ENCODE peak calls at places on chromosomes 11 and 22, in nine cellular contexts. One of them, this sample, is unnamed.

GRCh38 chr11:64877390-64878222 is 815 bp downstream of the EHD1 start:
- DNase-seq in upper lobe of right lung: no peak
- DNase-seq in fibroblast of lung: no peak
- DNase-seq in K562: no peak
- DNase-seq in esophagus squamous epithelium: no peak
- DNase-seq in SK-N-SH: peak; percentile 67
- DNase-seq in testis: no peak
- DNase-seq in hepatocyte: no peak
- DNase-seq in cardiac muscle cell: no peak
- DNase-seq in this sample: no peak

GRCh38 chr22:20438678-20439492 is 1.3 kb upstream of the SCARF2 start:
- DNase-seq in testis: no peak
- DNase-seq in SK-N-SH: peak; percentile 76
- DNase-seq in K562: peak; percentile 86
- DNase-seq in cardiac muscle cell: peak; percentile 43
- DNase-seq in fibroblast of lung: no peak
- DNase-seq in esophagus squamous epithelium: no peak
- DNase-seq in upper lobe of right lung: peak; percentile 64
- DNase-seq in hepatocyte: no peak
- DNase-seq in this sample: peak; percentile 9

GRCh38 chr11:126345759-126346585 is 9.5 kb upstream of the ST3GAL4 start:
- DNase-seq in fibroblast of lung: peak; percentile 63
- DNase-seq in esophagus squamous epithelium: no peak
- DNase-seq in K562: peak; percentile 88
- DNase-seq in hepatocyte: peak; percentile 76
- DNase-seq in SK-N-SH: no peak
- DNase-seq in upper lobe of right lung: no peak
- DNase-seq in cardiac muscle cell: no peak
- DNase-seq in testis: peak; percentile 88
- DNase-seq in this sample: peak; percentile 78

GRCh38 chr11:67347964-67348749 is 5.2 kb downstream of the POLD4 start:
- DNase-seq in testis: no peak
- DNase-seq in K562: peak; percentile 40
- DNase-seq in fibroblast of lung: peak; percentile 40
- DNase-seq in cardiac muscle cell: no peak
- DNase-seq in upper lobe of right lung: no peak
- DNase-seq in esophagus squamous epithelium: no peak
- DNase-seq in hepatocyte: peak; percentile 55
- DNase-seq in SK-N-SH: peak; percentile 57
- DNase-seq in this sample: no peak

GRCh38 chr11:65817312-65817814 is 16.4 kb upstream of the SNX32 start:
- DNase-seq in cardiac muscle cell: no peak
- DNase-seq in hepatocyte: peak; percentile 48
- DNase-seq in fibroblast of lung: peak; percentile 20
- DNase-seq in testis: no peak
- DNase-seq in esophagus squamous epithelium: no peak
- DNase-seq in K562: no peak
- DNase-seq in SK-N-SH: no peak
- DNase-seq in upper lobe of right lung: no peak
- DNase-seq in this sample: no peak

GRCh38 chr11:12164061-12165014 is 53.9 kb downstream of the MICAL2 start:
- DNase-seq in esophagus squamous epithelium: no peak
- DNase-seq in SK-N-SH: no peak
- DNase-seq in hepatocyte: peak; percentile 48
- DNase-seq in K562: no peak
- DNase-seq in upper lobe of right lung: peak; percentile 13
- DNase-seq in fibroblast of lung: peak; percentile 76
- DNase-seq in cardiac muscle cell: no peak
- DNase-seq in testis: peak; percentile 71
- DNase-seq in this sample: no peak

GRCh38 chr22:49201046-49201970 is 626.4 kb downstream of the BRD1 start:
- DNase-seq in hepatocyte: no peak
- DNase-seq in fibroblast of lung: no peak
- DNase-seq in esophagus squamous epithelium: no peak
- DNase-seq in cardiac muscle cell: no peak
- DNase-seq in upper lobe of right lung: peak; percentile 32
- DNase-seq in K562: no peak
- DNase-seq in testis: no peak
- DNase-seq in SK-N-SH: no peak
- DNase-seq in this sample: no peak

GRCh38 chr22:20424937-20425587 is 12.6 kb downstream of the SCARF2 start:
- DNase-seq in esophagus squamous epithelium: no peak
- DNase-seq in testis: peak; percentile 84
- DNase-seq in fibroblast of lung: no peak
- DNase-seq in cardiac muscle cell: no peak
- DNase-seq in SK-N-SH: peak; percentile 75
- DNase-seq in K562: peak; percentile 70
- DNase-seq in upper lobe of right lung: peak; percentile 62
- DNase-seq in hepatocyte: peak; percentile 7
- DNase-seq in this sample: no peak

GRCh38 chr11:86440305-86440716 is 65.6 kb downstream of the CCDC81 start:
- DNase-seq in fibroblast of lung: peak; percentile 72
- DNase-seq in testis: peak; percentile 36
- DNase-seq in K562: no peak
- DNase-seq in cardiac muscle cell: no peak
- DNase-seq in esophagus squamous epithelium: no peak
- DNase-seq in upper lobe of right lung: no peak
- DNase-seq in SK-N-SH: no peak
- DNase-seq in hepatocyte: no peak
- DNase-seq in this sample: no peak

GRCh38 chr11:30128269-30128932 is 102.4 kb upstream of the FSHB start:
- DNase-seq in cardiac muscle cell: peak; percentile 56
- DNase-seq in fibroblast of lung: peak; percentile 27
- DNase-seq in esophagus squamous epithelium: no peak
- DNase-seq in hepatocyte: peak; percentile 59
- DNase-seq in testis: peak; percentile 21
- DNase-seq in K562: peak; percentile 9
- DNase-seq in SK-N-SH: peak; percentile 20
- DNase-seq in upper lobe of right lung: no peak
- DNase-seq in this sample: no peak

GRCh38 chr11:6604081-6604626 is 580 bp downstream of the ILK start:
- DNase-seq in cardiac muscle cell: peak; percentile 82
- DNase-seq in K562: peak; percentile 76
- DNase-seq in hepatocyte: peak; percentile 79
- DNase-seq in upper lobe of right lung: no peak
- DNase-seq in SK-N-SH: peak; percentile 73
- DNase-seq in fibroblast of lung: peak; percentile 73
- DNase-seq in esophagus squamous epithelium: no peak
- DNase-seq in testis: peak; percentile 72
- DNase-seq in this sample: peak; percentile 50

GRCh38 chr11:57638005-57638760 is 11.5 kb downstream of the YPEL4 start:
- DNase-seq in fibroblast of lung: peak; percentile 84
- DNase-seq in cardiac muscle cell: peak; percentile 96
- DNase-seq in hepatocyte: peak; percentile 90
- DNase-seq in testis: peak; percentile 83
- DNase-seq in K562: no peak
- DNase-seq in SK-N-SH: peak; percentile 98
- DNase-seq in esophagus squamous epithelium: no peak
- DNase-seq in upper lobe of right lung: peak; percentile 80
- DNase-seq in this sample: peak; percentile 63

GRCh38 chr22:21707677-21708076 is 27.9 kb downstream of the YPEL1 start:
- DNase-seq in hepatocyte: no peak
- DNase-seq in cardiac muscle cell: no peak
- DNase-seq in upper lobe of right lung: no peak
- DNase-seq in esophagus squamous epithelium: no peak
- DNase-seq in K562: no peak
- DNase-seq in testis: no peak
- DNase-seq in SK-N-SH: peak; percentile 54
- DNase-seq in fibroblast of lung: peak; percentile 11
- DNase-seq in this sample: no peak

GRCh38 chr11:105333153-105333552 is 193.6 kb upstream of the CARD18 start:
- DNase-seq in K562: no peak
- DNase-seq in SK-N-SH: no peak
- DNase-seq in hepatocyte: no peak
- DNase-seq in upper lobe of right lung: no peak
- DNase-seq in esophagus squamous epithelium: no peak
- DNase-seq in testis: no peak
- DNase-seq in cardiac muscle cell: no peak
- DNase-seq in fibroblast of lung: no peak
- DNase-seq in this sample: no peak

GRCh38 chr11:118417801-118418200 is 16.4 kb downstream of the ATP5MG start:
- DNase-seq in SK-N-SH: no peak
- DNase-seq in K562: no peak
- DNase-seq in esophagus squamous epithelium: no peak
- DNase-seq in testis: no peak
- DNase-seq in hepatocyte: no peak
- DNase-seq in cardiac muscle cell: no peak
- DNase-seq in fibroblast of lung: no peak
- DNase-seq in upper lobe of right lung: no peak
- DNase-seq in this sample: no peak

GRCh38 chr22:22681221-22681739 is 36.9 kb downstream of the GGTLC2 start:
- DNase-seq in SK-N-SH: no peak
- DNase-seq in esophagus squamous epithelium: no peak
- DNase-seq in K562: peak; percentile 74
- DNase-seq in fibroblast of lung: peak; percentile 42
- DNase-seq in upper lobe of right lung: no peak
- DNase-seq in cardiac muscle cell: no peak
- DNase-seq in hepatocyte: peak; percentile 75
- DNase-seq in testis: no peak
- DNase-seq in this sample: no peak

GRCh38 chr11:119623682-119624081 is 105.3 kb downstream of the NECTIN1 start:
- DNase-seq in cardiac muscle cell: no peak
- DNase-seq in SK-N-SH: no peak
- DNase-seq in K562: no peak
- DNase-seq in testis: no peak
- DNase-seq in fibroblast of lung: no peak
- DNase-seq in hepatocyte: no peak
- DNase-seq in esophagus squamous epithelium: no peak
- DNase-seq in upper lobe of right lung: no peak
- DNase-seq in this sample: no peak

GRCh38 chr22:46092646-46093410 is 57.5 kb upstream of the PPARA start:
- DNase-seq in K562: no peak
- DNase-seq in upper lobe of right lung: no peak
- DNase-seq in testis: no peak
- DNase-seq in SK-N-SH: no peak
- DNase-seq in esophagus squamous epithelium: no peak
- DNase-seq in fibroblast of lung: no peak
- DNase-seq in cardiac muscle cell: no peak
- DNase-seq in hepatocyte: no peak
- DNase-seq in this sample: no peak

GRCh38 chr11:33734441-33735165 is 1.6 kb downstream of the CD59 start:
- DNase-seq in fibroblast of lung: peak; percentile 65
- DNase-seq in cardiac muscle cell: no peak
- DNase-seq in testis: peak; percentile 37
- DNase-seq in K562: no peak
- DNase-seq in hepatocyte: peak; percentile 25
- DNase-seq in SK-N-SH: no peak
- DNase-seq in esophagus squamous epithelium: no peak
- DNase-seq in upper lobe of right lung: peak; percentile 68
- DNase-seq in this sample: no peak

GRCh38 chr22:17598318-17598717 is 30.2 kb downstream of the ATP6V1E1 start:
- DNase-seq in testis: no peak
- DNase-seq in hepatocyte: no peak
- DNase-seq in upper lobe of right lung: no peak
- DNase-seq in fibroblast of lung: no peak
- DNase-seq in cardiac muscle cell: no peak
- DNase-seq in esophagus squamous epithelium: no peak
- DNase-seq in K562: no peak
- DNase-seq in SK-N-SH: no peak
- DNase-seq in this sample: no peak
- H3K36me3 ChIP-seq in testis: no peaks in the 10 kb centered on the region
- H3K36me3 ChIP-seq in hepatocyte: no peaks in the 10 kb centered on the region
- H3K36me3 ChIP-seq in upper lobe of right lung: peaks cover 84% of the 10 kb centered on the region
- H3K36me3 ChIP-seq in fibroblast of lung: peaks cover 23% of the 10 kb centered on the region
- H3K36me3 ChIP-seq in cardiac muscle cell: peaks cover 46% of the 10 kb centered on the region
- H3K36me3 ChIP-seq in esophagus squamous epithelium: peaks cover 35% of the 10 kb centered on the region
- H3K36me3 ChIP-seq in K562: peaks cover 77% of the 10 kb centered on the region
- H3K36me3 ChIP-seq in SK-N-SH: peaks cover 59% of the 10 kb centered on the region
- H3K36me3 ChIP-seq in this sample: peaks cover 53% of the 10 kb centered on the region

GRCh38 chr11:60482361-60482760 is 10.2 kb upstream of the MS4A12 start:
- DNase-seq in hepatocyte: no peak
- DNase-seq in fibroblast of lung: no peak
- DNase-seq in K562: no peak
- DNase-seq in SK-N-SH: no peak
- DNase-seq in testis: no peak
- DNase-seq in upper lobe of right lung: no peak
- DNase-seq in esophagus squamous epithelium: no peak
- DNase-seq in cardiac muscle cell: no peak
- DNase-seq in this sample: no peak

GRCh38 chr11:60485987-60486386 is 6.6 kb upstream of the MS4A12 start:
- DNase-seq in K562: peak; percentile 60
- DNase-seq in SK-N-SH: peak; percentile 39
- DNase-seq in fibroblast of lung: no peak
- DNase-seq in upper lobe of right lung: no peak
- DNase-seq in cardiac muscle cell: peak; percentile 7
- DNase-seq in esophagus squamous epithelium: no peak
- DNase-seq in testis: no peak
- DNase-seq in hepatocyte: peak; percentile 51
- DNase-seq in this sample: no peak
- TF ChIP-seq CTCF in K562: peak; percentile 99
- TF ChIP-seq CTCF in SK-N-SH: peak; percentile 50
- TF ChIP-seq CTCF in fibroblast of lung: no peak
- TF ChIP-seq CTCF in upper lobe of right lung: peak; percentile 40
- TF ChIP-seq CTCF in cardiac muscle cell: no peak
- TF ChIP-seq CTCF in esophagus squamous epithelium: no peak
- TF ChIP-seq CTCF in testis: no peak
- TF ChIP-seq CTCF in hepatocyte: peak; percentile 44
- TF ChIP-seq CTCF in this sample: no peak

DNA sequence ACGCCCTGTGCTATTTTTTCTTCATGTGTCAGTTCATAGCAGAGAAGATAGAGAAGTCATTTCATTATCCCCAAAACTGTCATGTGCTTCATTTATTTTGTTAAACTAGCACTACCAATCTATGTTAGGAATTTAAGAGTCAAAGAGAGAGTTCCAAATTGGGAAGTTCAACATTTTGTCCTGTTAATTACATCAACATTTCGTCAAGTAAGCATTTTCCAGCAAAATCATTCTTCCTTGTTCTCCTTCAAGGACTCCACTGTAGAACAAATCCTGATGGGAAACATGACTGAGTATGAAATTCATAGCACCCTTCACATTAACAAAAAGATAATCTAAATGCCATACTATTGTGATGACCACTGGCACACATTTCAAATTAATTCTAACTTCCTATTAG is 59.1 kb downstream of the PACSIN2 start:
- DNase-seq in cardiac muscle cell: no peak
- DNase-seq in fibroblast of lung: no peak
- DNase-seq in testis: no peak
- DNase-seq in K562: no peak
- DNase-seq in esophagus squamous epithelium: no peak
- DNase-seq in SK-N-SH: no peak
- DNase-seq in upper lobe of right lung: no peak
- DNase-seq in hepatocyte: no peak
- DNase-seq in this sample: no peak
- H3K4me1 ChIP-seq in cardiac muscle cell: peaks cover 45% of the 10 kb centered on the region
- H3K4me1 ChIP-seq in fibroblast of lung: peaks cover 9% of the 10 kb centered on the region
- H3K4me1 ChIP-seq in testis: peaks cover 25% of the 10 kb centered on the region
- H3K4me1 ChIP-seq in K562: peaks cover 15% of the 10 kb centered on the region
- H3K4me1 ChIP-seq in esophagus squamous epithelium: peaks cover 51% of the 10 kb centered on the region
- H3K4me1 ChIP-seq in SK-N-SH: peaks cover 14% of the 10 kb centered on the region
- H3K4me1 ChIP-seq in upper lobe of right lung: peaks cover 26% of the 10 kb centered on the region
- H3K4me1 ChIP-seq in hepatocyte: peaks cover 51% of the 10 kb centered on the region
- H3K4me1 ChIP-seq in this sample: peaks cover 32% of the 10 kb centered on the region

DNA sequence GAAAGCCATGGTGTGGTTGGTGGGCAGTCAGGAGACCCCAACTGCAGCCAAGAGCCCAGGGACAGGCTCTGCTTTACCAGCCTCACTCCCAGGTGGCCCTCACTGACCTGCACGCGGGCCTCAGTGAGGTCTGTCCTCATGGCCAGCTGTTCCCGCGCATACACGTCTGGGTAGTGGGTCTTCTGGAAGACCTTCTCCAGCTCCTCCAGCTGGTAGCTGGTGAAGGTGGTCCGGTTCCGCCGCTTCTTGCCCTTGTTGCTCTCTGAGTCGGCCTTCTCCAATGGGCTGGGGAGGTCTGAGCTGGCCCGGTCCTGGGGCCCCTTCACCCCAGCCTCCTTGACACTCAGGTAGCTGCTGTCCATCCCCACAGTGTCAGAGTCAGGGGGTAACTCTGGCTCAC is 34.7 kb downstream of the ALX4 start:
- DNase-seq in hepatocyte: no peak
- DNase-seq in testis: no peak
- DNase-seq in K562: no peak
- DNase-seq in cardiac muscle cell: no peak
- DNase-seq in esophagus squamous epithelium: no peak
- DNase-seq in upper lobe of right lung: peak; percentile 53
- DNase-seq in SK-N-SH: no peak
- DNase-seq in fibroblast of lung: no peak
- DNase-seq in this sample: no peak
- H3K36me3 ChIP-seq in hepatocyte: no peaks in the 10 kb centered on the region
- H3K36me3 ChIP-seq in testis: no peaks in the 10 kb centered on the region
- H3K36me3 ChIP-seq in K562: no peaks in the 10 kb centered on the region
- H3K36me3 ChIP-seq in cardiac muscle cell: no peaks in the 10 kb centered on the region
- H3K36me3 ChIP-seq in esophagus squamous epithelium: no peaks in the 10 kb centered on the region
- H3K36me3 ChIP-seq in upper lobe of right lung: no peaks in the 10 kb centered on the region
- H3K36me3 ChIP-seq in SK-N-SH: no peaks in the 10 kb centered on the region
- H3K36me3 ChIP-seq in fibroblast of lung: no peaks in the 10 kb centered on the region
- H3K36me3 ChIP-seq in this sample: no peaks in the 10 kb centered on the region

This sample was measured in BE2C.